ENCODE peak calls at places on chromosomes 2 and 18, in four cellular contexts. U is IMR-90, L is lower leg skin, H is HCT116. W is an unnamed sample.

GRCh38 chr2:230870544-230871360 is 6.0 kb downstream of the ITM2C start:
- DNase-seq in U (no peak), L (no peak), H (no peak), W (no peak)

GRCh38 chr2:176656055-176656775 is 387.0 kb downstream of the MTX2 start:
- DNase-seq in U (no peak), L (no peak), H (no peak), W (no peak)

GRCh38 chr2:100893753-100894530 is 74.0 kb downstream of the NPAS2 start:
- DNase-seq in U (no peak), L (no peak), H (peak; percentile 87), W (no peak)

GRCh38 chr18:66616523-66616983 is 12.7 kb upstream of the CDH19 start:
- DNase-seq in U (no peak), L (no peak), H (no peak), W (peak; percentile 11)

GRCh38 chr2:165967746-165968145 is 14.2 kb upstream of the TTC21B start:
- DNase-seq in U (no peak), L (no peak), H (no peak), W (no peak)

GRCh38 chr2:224039080-224039769 is at the start of gene SERPINE2:
- DNase-seq in U (peak; percentile 37), L (peak; percentile 92), H (peak; percentile 52), W (peak; percentile 33)

GRCh38 chr2:105697781-105698449 is 46.8 kb upstream of the NCK2 start:
- DNase-seq in U (no peak), L (no peak), H (no peak), W (no peak)

GRCh38 chr2:10446631-10447030 is 1.5 kb downstream of the ODC1 start:
- DNase-seq in U (no peak), L (no peak), H (no peak), W (no peak)

GRCh38 chr2:3253913-3254437 is 123.6 kb downstream of the EIPR1 start:
- DNase-seq in U (no peak), L (no peak), H (no peak), W (no peak)

GRCh38 chr2:171972329-171972982 is 27.3 kb upstream of the METAP1D start:
- DNase-seq in U (no peak), L (no peak), H (no peak), W (no peak)

GRCh38 chr2:105796131-105796638 is 51.5 kb downstream of the NCK2 start:
- DNase-seq in U (no peak), L (peak; percentile 83), H (no peak), W (no peak)

GRCh38 chr2:157876066-157876770 is at the start of gene ACVR1:
- DNase-seq in U (peak; percentile 98), L (peak; percentile 99), H (peak; percentile 90), W (peak; percentile 61)
- TF ChIP-seq POLR2A in U (peak; percentile 40), L (no peak), H (peak; percentile 26), W (no peak)

DNA sequence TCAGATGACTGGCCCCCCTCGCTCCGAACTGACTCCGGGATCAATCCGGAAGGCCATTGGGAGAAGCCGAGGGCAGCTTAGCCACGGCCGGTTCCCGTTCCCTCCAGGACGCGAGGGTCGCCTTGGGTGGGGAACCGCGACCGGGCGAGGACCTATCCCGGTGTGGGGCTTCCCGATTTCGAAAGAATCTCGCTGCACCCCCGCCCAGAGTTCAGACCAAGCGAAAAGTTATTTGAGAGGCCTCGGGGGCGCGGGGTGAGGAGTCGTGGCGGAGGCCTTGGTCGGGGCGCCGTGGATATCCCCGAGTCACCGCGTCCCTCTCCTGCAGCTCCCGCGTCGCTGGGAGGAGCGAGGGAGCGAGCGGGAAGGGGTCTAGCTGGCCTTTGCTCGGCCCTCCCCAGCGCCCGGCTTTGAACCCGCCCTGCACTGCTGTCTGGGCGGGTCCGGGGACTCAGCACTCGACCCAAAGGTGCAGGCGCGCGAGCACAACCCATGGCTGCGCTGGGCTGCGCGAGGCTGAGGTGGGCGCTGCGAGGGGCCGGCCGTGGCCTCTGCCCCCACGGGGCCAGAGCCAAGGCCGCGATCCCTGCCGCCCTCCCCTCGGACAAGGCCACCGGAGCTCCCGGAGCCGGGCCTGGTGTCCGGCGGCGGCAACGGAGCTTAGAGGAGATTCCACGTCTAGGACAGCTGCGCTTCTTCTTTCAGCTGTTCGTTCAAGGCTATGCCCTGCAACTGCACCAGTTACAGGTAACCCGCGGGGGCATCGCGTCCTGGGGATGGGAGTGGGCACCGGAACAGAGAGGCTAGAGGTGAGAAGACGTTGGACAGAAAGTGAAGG is at the start of gene CYP27A1:
- DNase-seq in U (no peak), L (peak; percentile 88), H (no peak), W (no peak)
- TF ChIP-seq POLR2A in U (no peak), L (no peak), H (no peak), W (no peak)

GRCh38 chr18:9092665-9093064 is 9.8 kb upstream of the NDUFV2 start:
- DNase-seq in U (no peak), L (no peak), H (no peak), W (no peak)
- TF ChIP-seq POLR2A in U (no peak), L (no peak), H (no peak), W (no peak)

GRCh38 chr2:148021059-148021985 is at the start of gene MBD5:
- DNase-seq in U (peak; percentile 58), L (no peak), H (no peak), W (peak; percentile 87)
- TF ChIP-seq POLR2A in U (peak; percentile 32), L (no peak), H (no peak), W (peak; percentile 45)

GRCh38 chr2:21005700-21006422 is 38.0 kb downstream of the APOB start:
- DNase-seq in U (no peak), L (no peak), H (no peak), W (no peak)
- TF ChIP-seq POLR2A in U (no peak), L (no peak), H (no peak), W (no peak)

DNA sequence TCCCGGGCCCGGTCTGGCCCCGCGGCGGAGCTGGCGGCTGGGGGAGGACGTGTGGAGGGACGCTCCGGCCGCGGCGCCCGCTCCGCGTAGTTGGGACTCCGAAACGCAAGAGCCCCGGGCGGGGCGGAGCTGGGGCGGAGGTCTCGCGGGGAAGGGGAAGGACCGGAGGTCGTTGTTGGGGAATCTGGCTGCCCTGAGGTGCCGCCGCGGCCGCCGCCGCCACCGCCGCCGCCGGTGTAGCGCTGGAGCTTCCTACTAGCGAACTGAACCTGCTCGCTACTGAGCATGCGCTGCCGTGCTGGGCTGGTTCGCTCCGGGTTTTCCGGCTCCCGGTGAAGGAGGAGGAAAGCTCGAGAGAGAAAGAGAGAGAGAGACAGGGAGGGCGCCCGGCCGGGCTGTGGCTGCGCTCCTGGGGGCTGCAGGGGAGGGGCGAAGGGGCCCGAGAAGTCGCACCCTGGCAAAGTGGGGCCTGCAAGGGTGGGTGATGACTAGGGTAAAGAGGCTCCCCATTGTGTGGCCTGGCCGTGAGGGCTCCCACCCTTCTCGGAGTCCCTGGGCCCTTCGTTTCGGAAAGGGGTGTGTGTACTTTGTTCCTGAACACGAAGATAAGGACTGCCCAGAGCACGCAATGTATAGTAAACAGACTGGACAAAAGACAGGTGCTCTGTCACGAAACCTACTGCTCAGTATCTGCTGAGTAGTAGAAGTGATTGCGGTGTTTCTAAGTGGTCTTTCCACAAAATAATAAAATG is at the start of gene SOS1:
- DNase-seq in U (peak; percentile 92), L (peak; percentile 99), H (peak; percentile 82), W (peak; percentile 94)
- TF ChIP-seq POLR2A in U (peak; percentile 51), L (no peak), H (peak; percentile 73), W (peak; percentile 94)